ENCODE peak calls at places on chromosome 19, in five cellular contexts. D, J, W, V and N are unnamed samples.

GRCh38 chr19:4264812-4265211 is 14.3 kb upstream of the SHD start:
- DNase-seq in D (no peak), J (no peak), W (no peak), V (no peak), N (no peak)

GRCh38 chr19:18895828-18896341 is at the start of gene CERS1:
- DNase-seq in D (peak; percentile 27), J (peak; percentile 30), W (peak; percentile 36), V (no peak), N (no peak)

GRCh38 chr19:1243768-1244692 is 2.5 kb downstream of the ATP5F1D start:
- DNase-seq in D (peak; percentile 81), J (peak; percentile 77), W (peak; percentile 84), V (no peak), N (peak; percentile 95)

GRCh38 chr19:56596676-56597075 is 1.6 kb downstream of the ZNF71 start:
- DNase-seq in D (no peak), J (no peak), W (no peak), V (no peak), N (no peak)

GRCh38 chr19:42289556-42290041 is 12.3 kb upstream of the PRR19 start:
- DNase-seq in D (no peak), J (no peak), W (no peak), V (no peak), N (no peak)

GRCh38 chr19:46387713-46388130 is 25.6 kb downstream of the CCDC8 start:
- DNase-seq in D (no peak), J (no peak), W (no peak), V (no peak), N (no peak)

GRCh38 chr19:19488041-19488874 is 27.1 kb downstream of the TSSK6 start:
- DNase-seq in D (no peak), J (no peak), W (no peak), V (no peak), N (no peak)

GRCh38 chr19:42474743-42475142 is 32.0 kb upstream of the CXCL17 start:
- DNase-seq in D (no peak), J (no peak), W (no peak), V (no peak), N (no peak)

GRCh38 chr19:5333581-5334365 is 6.8 kb downstream of the PTPRS start:
- DNase-seq in D (no peak), J (no peak), W (no peak), V (no peak), N (no peak)

GRCh38 chr19:35120492-35120891 is 4.9 kb downstream of the FXYD3 start:
- DNase-seq in D (no peak), J (no peak), W (no peak), V (no peak), N (peak; percentile 61)

GRCh38 chr19:33499671-33500506 is 21.7 kb downstream of the PEPD start:
- DNase-seq in D (no peak), J (no peak), W (no peak), V (no peak), N (no peak)

GRCh38 chr19:3671680-3672574 is 28.3 kb downstream of the PIP5K1C start:
- DNase-seq in D (peak; percentile 53), J (no peak), W (no peak), V (no peak), N (no peak)

GRCh38 chr19:17405250-17406038 is at the start of gene BST2:
- DNase-seq in D (peak; percentile 93), J (peak; percentile 61), W (no peak), V (no peak), N (peak; percentile 86)

GRCh38 chr19:17703823-17704463 is 15.3 kb upstream of the MAP1S start:
- DNase-seq in D (peak; percentile 26), J (peak; percentile 56), W (peak; percentile 56), V (no peak), N (no peak)

GRCh38 chr19:2983351-2984195 is 6.2 kb downstream of the TLE6 start:
- DNase-seq in D (peak; percentile 31), J (peak; percentile 25), W (peak; percentile 56), V (peak; percentile 51), N (peak; percentile 44)

GRCh38 chr19:51009061-51009891 is 7.9 kb upstream of the KLK8 start:
- DNase-seq in D (no peak), J (no peak), W (no peak), V (no peak), N (no peak)